ENCODE peak calls at places on chromosomes 5 and 9, in five cellular contexts. X is OCI-LY7, S is PC-9, Q is MM.1S, R is SK-N-SH. W is an unnamed sample. For H3K9me2, the result is how much of the 10 kb centered on the place peaks cover.

GRCh38 chr5:172504736-172505402 is 50.5 kb upstream of the SH3PXD2B start:
- DNase-seq in Q (no peak), X (no peak), S (no peak), R (no peak), W (no peak)

GRCh38 chr9:128144239-128145181 is 4.7 kb upstream of the LCN2 start:
- DNase-seq in Q (no peak), S (no peak), X (no peak), R (no peak), W (no peak)

GRCh38 chr5:103894882-103895281 is 332.3 kb upstream of the NUDT12 start:
- DNase-seq in S (no peak), Q (no peak), X (no peak), R (peak), W (peak)

GRCh38 chr5:2534251-2534650 is 217.2 kb downstream of the IRX2 start:
- DNase-seq in X (no peak), R (no peak), S (no peak), Q (no peak), W (no peak)

GRCh38 chr5:154708207-154708606 is 47.0 kb upstream of the LARP1 start:
- DNase-seq in X (no peak), R (no peak), S (no peak), Q (no peak), W (no peak)

GRCh38 chr5:133718457-133718856 is 106.1 kb upstream of the FSTL4 start:
- DNase-seq in X (no peak), S (no peak), Q (no peak), R (no peak), W (no peak)

GRCh38 chr5:107112207-107112606 is 558.5 kb downstream of the EFNA5 start:
- DNase-seq in R (no peak), Q (no peak), S (no peak), X (no peak), W (no peak)

GRCh38 chr5:163565492-163565891 is 60.1 kb downstream of the MAT2B start:
- DNase-seq in R (no peak), Q (peak), S (no peak), X (no peak), W (peak)

GRCh38 chr5:82312373-82312856 is 34.3 kb upstream of the RPS23 start:
- DNase-seq in Q (peak), X (peak), S (peak), R (peak), W (peak)

GRCh38 chr9:105858284-105858683 is 163.9 kb downstream of the TMEM38B start:
- DNase-seq in S (no peak), R (no peak), X (no peak), Q (no peak), W (no peak)

GRCh38 chr9:120331913-120332312 is 248.1 kb downstream of the CDK5RAP2 start:
- DNase-seq in Q (no peak), S (no peak), X (no peak), R (no peak), W (no peak)

GRCh38 chr9:118318770-118319443 is 614.7 kb downstream of the TLR4 start:
- DNase-seq in R (peak), Q (no peak), S (peak), X (no peak), W (no peak)

GRCh38 chr5:91373600-91373999 is 9.5 kb downstream of the ARRDC3 start:
- DNase-seq in Q (no peak), X (no peak), S (no peak), R (no peak), W (no peak)

GRCh38 chr5:133662578-133662977 is 50.2 kb upstream of the FSTL4 start:
- DNase-seq in X (no peak), Q (no peak), S (peak), R (no peak), W (no peak)

GRCh38 chr5:162067651-162068411 is at the start of gene GABRG2:
- DNase-seq in X (no peak), R (no peak), Q (no peak), S (no peak), W (peak)

GRCh38 chr9:136564379-136564988 is 18.6 kb upstream of the NOTCH1 start:
- DNase-seq in Q (peak), X (no peak), S (peak), R (no peak), W (no peak)
- TF ChIP-seq CTCF in Q (peak), X (no peak), S (peak), R (no peak), W (no peak)

GRCh38 chr9:131475111-131475955 is 27.4 kb upstream of the POMT1 start:
- DNase-seq in X (no peak), Q (no peak), R (no peak), S (no peak), W (no peak)
- H3K9me2 ChIP-seq in X (under half), Q (under half), R (under half), S (under half), W (under half)

GRCh38 chr9:10612649-10613398 is at the start of gene PTPRD:
- DNase-seq in X (no peak), R (peak), Q (peak), S (no peak), W (peak)
- TF ChIP-seq CTCF in X (no peak), R (no peak), Q (peak), S (no peak), W (peak)

DNA sequence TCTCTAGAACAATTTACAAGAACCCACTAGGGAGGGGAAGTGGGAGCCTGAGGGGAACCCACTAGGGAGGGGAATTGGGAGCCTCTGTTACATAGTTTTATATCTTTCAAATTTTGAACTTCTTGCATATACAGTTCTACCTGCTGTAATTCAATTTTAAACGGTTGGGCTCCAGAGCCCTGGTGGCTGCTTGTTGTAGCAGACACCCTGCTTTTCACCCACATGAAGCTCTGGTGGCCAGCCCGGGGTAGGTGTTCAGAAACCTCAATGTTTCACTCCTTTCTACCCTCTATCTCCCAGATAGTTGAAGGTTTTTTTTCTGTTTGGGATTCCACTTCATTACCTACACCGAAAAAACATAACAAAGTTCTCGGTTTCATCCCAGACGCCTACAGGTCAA is 124.4 kb downstream of the TMEM174 start:
- DNase-seq in Q (no peak), X (no peak), R (no peak), S (no peak), W (no peak)
- H3K9me2 ChIP-seq in Q (under half), X (under half), R (under half), S (under half), W (under half)

GRCh38 chr9:95112436-95113280 is 204.9 kb downstream of the FANCC start:
- DNase-seq in R (no peak), X (no peak), Q (no peak), S (no peak), W (no peak)

GRCh38 chr9:95111716-95112115 is 205.8 kb downstream of the FANCC start:
- DNase-seq in R (no peak), X (no peak), Q (no peak), S (no peak), W (no peak)

GRCh38 chr9:95115104-95115503 is 202.4 kb downstream of the FANCC start:
- DNase-seq in Q (no peak), S (no peak), R (no peak), X (no peak), W (no peak)

GRCh38 chr9:95116820-95117204 is 200.7 kb downstream of the FANCC start:
- DNase-seq in X (no peak), Q (no peak), R (no peak), S (no peak), W (no peak)

GRCh38 chr9:95116002-95116819 is 201.3 kb downstream of the FANCC start:
- DNase-seq in R (no peak), Q (no peak), X (no peak), S (no peak), W (peak)
- TF ChIP-seq CTCF in R (peak), Q (no peak), X (peak), S (no peak), W (peak)